ENCODE peak calls at places on chromosomes 5 and 9, in four cellular contexts. K, D, Q and C are unnamed samples. For H3K4me1, the result is how much of the 10 kb centered on the place peaks cover.

GRCh38 chr5:110463116-110463515 is 263.4 kb downstream of the TMEM232 start:
- DNase-seq in D (no peak), K (no peak), Q (no peak), C (no peak)

GRCh38 chr5:146825033-146825432 is 53.5 kb downstream of the PPP2R2B start:
- DNase-seq in D (no peak), K (no peak), Q (no peak), C (peak)

GRCh38 chr5:154603485-154603884 is 125.5 kb upstream of the HAND1 start:
- DNase-seq in D (no peak), K (no peak), Q (no peak), C (no peak)

GRCh38 chr5:175195698-175196656 is 248.0 kb downstream of the DRD1 start:
- DNase-seq in K (no peak), D (peak), Q (peak), C (no peak)

GRCh38 chr9:127568618-127568970 is 43.5 kb upstream of the STXBP1 start:
- DNase-seq in K (no peak), D (no peak), Q (no peak), C (no peak)

GRCh38 chr5:77423022-77423750 is 68.9 kb downstream of the WDR41 start:
- DNase-seq in K (no peak), Q (no peak), D (no peak), C (no peak)

GRCh38 chr5:155954739-155955445 is 372.1 kb upstream of the SGCD start:
- DNase-seq in K (no peak), D (no peak), Q (no peak), C (no peak)

GRCh38 chr9:97830884-97831829 is 21.9 kb upstream of the FOXE1 start:
- DNase-seq in K (no peak), D (no peak), Q (no peak), C (peak)

GRCh38 chr5:38431242-38431853 is 125.1 kb downstream of the LIFR start:
- DNase-seq in D (no peak), K (no peak), Q (no peak), C (no peak)

GRCh38 chr5:116650544-116650943 is 75.9 kb upstream of the SEMA6A start:
- DNase-seq in D (no peak), K (no peak), Q (no peak), C (no peak)

GRCh38 chr5:55694152-55694830 is 17.8 kb downstream of the SLC38A9 start:
- DNase-seq in K (no peak), Q (no peak), D (peak), C (no peak)

GRCh38 chr9:36141288-36141687 is 4.8 kb downstream of the GLIPR2 start:
- DNase-seq in D (no peak), Q (no peak), K (no peak), C (no peak)

GRCh38 chr5:177981296-177982071 is 14.6 kb downstream of the PROP1 start:
- DNase-seq in K (no peak), D (no peak), Q (no peak), C (no peak)

GRCh38 chr9:2730971-2731370 is 13.7 kb downstream of the KCNV2 start:
- DNase-seq in Q (no peak), K (no peak), D (no peak), C (no peak)

GRCh38 chr9:89975586-89975985 is 370.8 kb downstream of the GADD45G start:
- DNase-seq in Q (no peak), K (no peak), D (no peak), C (no peak)

GRCh38 chr5:72208324-72208723 is 101.0 kb downstream of the MAP1B start:
- DNase-seq in D (no peak), K (no peak), Q (no peak), C (no peak)

GRCh38 chr5:6504677-6505414 is 56.2 kb downstream of the UBE2QL1 start:
- DNase-seq in K (no peak), D (no peak), Q (no peak), C (no peak)

GRCh38 chr9:123300554-123300953 is 32.2 kb upstream of the STRBP start:
- DNase-seq in D (no peak), K (no peak), Q (no peak), C (no peak)

GRCh38 chr5:139667001-139667729 is 19.0 kb downstream of the CXXC5 start:
- DNase-seq in Q (no peak), K (peak), D (no peak), C (no peak)

GRCh38 chr5:176639981-176640380 is 7.3 kb upstream of the TSPAN17 start:
- DNase-seq in Q (no peak), K (peak), D (no peak), C (peak)

GRCh38 chr5:167820266-167820988 is 471.0 kb upstream of the WWC1 start:
- DNase-seq in D (no peak), K (no peak), Q (no peak), C (no peak)

GRCh38 chr9:73230257-73230656 is 78.6 kb downstream of the ANXA1 start:
- DNase-seq in K (no peak), D (no peak), Q (no peak), C (no peak)

GRCh38 chr9:5062631-5063030 is 77.6 kb downstream of the JAK2 start:
- DNase-seq in D (no peak), Q (no peak), K (no peak), C (no peak)

GRCh38 chr9:127221695-127222094 is 42.9 kb upstream of the GARNL3 start:
- DNase-seq in D (no peak), Q (no peak), K (no peak), C (no peak)

GRCh38 chr9:71857159-71857558 is 53.8 kb downstream of the ABHD17B start:
- DNase-seq in D (no peak), Q (no peak), K (no peak), C (no peak)
- H3K27ac ChIP-seq in D (no peak), Q (no peak), K (no peak), C (no peak)

GRCh38 chr5:179798144-179798770 is 4.5 kb downstream of the LTC4S start:
- DNase-seq in K (no peak), D (no peak), Q (no peak), C (no peak)
- TF ChIP-seq POLR2A in K (no peak), D (no peak), Q (no peak), C (no peak)

DNA sequence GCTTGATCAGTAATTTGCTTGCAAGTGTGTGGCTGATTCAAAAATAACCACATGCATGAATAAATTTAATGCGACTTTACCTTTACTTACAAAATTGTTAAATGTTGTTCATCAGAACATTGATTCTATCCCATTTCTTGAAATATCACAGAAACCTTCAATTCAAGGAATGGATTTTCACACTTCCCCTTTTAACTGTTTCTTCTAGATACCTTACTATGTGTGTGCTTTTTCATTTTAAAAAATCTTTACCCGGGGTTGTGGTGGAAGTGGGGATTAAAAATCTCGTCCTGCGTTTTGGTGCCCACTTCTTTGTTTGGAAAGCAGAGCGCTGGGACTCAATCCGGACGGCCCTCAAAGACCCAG is 5.8 kb upstream of the MEF2C start:
- DNase-seq in Q (no peak), K (no peak), D (no peak), C (no peak)
- H3K4me1 ChIP-seq in Q (under half), K (under half), D (under half), C (under half)

GRCh38 chr9:125549465-125550215 is 157.4 kb downstream of the MAPKAP1 start:
- DNase-seq in D (no peak), Q (no peak), K (peak), C (peak)
- H3K27ac ChIP-seq in D (no peak), Q (no peak), K (no peak), C (peak)

GRCh38 chr9:32422237-32422806 is 37.9 kb downstream of the ACO1 start:
- DNase-seq in K (no peak), D (no peak), Q (no peak), C (no peak)

GRCh38 chr9:32423371-32423770 is 38.9 kb downstream of the ACO1 start:
- DNase-seq in K (no peak), Q (no peak), D (no peak), C (no peak)

GRCh38 chr9:32427111-32427873 is 42.8 kb downstream of the ACO1 start:
- DNase-seq in D (no peak), Q (no peak), K (peak), C (no peak)

GRCh38 chr9:32424616-32425015 is 40.2 kb downstream of the ACO1 start:
- DNase-seq in K (no peak), Q (no peak), D (no peak), C (no peak)

DNA sequence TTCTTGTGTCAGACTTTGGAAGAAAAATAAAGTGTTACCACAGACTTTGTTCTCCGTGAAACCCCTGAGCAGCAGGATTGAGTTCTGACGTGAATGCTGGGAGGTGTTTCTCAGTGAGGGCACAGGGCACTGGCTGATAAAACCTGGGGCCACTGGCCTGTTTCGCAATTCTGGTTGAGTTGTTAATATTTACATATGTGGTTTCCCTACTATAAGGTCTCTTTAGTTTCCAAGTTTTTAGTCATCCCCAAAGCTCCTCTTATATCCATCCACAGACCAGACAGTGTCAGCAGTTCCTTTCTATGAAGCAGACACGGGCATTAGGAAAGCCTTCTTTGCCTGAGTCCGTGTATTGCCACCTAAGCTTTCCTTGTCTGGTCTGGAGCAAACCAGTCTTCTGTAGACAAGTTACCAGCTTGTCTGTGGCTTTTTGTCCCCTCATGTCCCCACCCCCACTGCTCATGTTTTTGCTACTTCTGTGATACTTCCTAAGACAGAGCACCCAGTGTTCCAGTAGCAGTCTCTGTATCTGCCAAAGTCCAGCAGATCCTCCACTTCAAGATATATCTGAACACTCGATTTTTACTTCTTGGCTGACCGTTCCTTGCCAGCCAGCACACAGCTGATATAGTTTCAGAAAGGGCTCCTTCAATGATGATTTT is 42.0 kb downstream of the ACO1 start:
- DNase-seq in D (no peak), Q (no peak), K (peak), C (no peak)
- TF ChIP-seq POLR2A in D (no peak), Q (no peak), K (no peak), C (no peak)

GRCh38 chr5:76406014-76406413 is 2.9 kb downstream of the IQGAP2 start:
- DNase-seq in D (no peak), K (no peak), Q (no peak), C (no peak)

GRCh38 chr5:76403713-76403962 is 553 bp downstream of the IQGAP2 start:
- DNase-seq in K (no peak), D (no peak), Q (peak), C (peak)

GRCh38 chr5:76402880-76403712 is at the start of gene IQGAP2:
- DNase-seq in Q (peak), K (peak), D (peak), C (peak)

GRCh38 chr5:76403963-76404693 is 1.0 kb downstream of the IQGAP2 start:
- DNase-seq in K (peak), D (no peak), Q (peak), C (peak)

GRCh38 chr5:76404694-76405306 is 1.7 kb downstream of the IQGAP2 start:
- DNase-seq in Q (no peak), D (no peak), K (no peak), C (no peak)
- H3K4me1 ChIP-seq in Q (under half), D (under half), K (under half), C (under half)

DNA sequence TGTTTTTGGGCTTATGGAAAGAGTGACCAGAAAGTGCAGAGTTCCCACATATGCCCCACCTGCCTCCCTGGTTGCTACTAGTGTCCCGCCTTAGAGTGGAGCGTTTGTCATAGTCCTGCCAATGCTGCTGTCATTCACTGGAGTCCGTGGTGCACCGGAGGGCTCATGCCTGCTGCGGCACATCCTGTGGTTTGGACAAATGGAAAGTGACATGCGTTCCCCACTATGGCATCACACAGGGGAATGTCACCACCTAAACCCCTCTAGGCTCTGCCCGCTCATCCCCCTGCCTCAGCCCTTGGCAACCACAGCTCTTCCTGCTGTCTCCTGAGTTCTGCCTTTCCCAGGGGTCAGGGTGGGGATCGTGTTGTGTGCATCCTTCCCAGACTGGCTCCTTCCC is 29.2 kb downstream of the IRX4 start:
- DNase-seq in D (no peak), Q (no peak), K (no peak), C (no peak)
- H3K27ac ChIP-seq in D (no peak), Q (no peak), K (no peak), C (no peak)

GRCh38 chr5:69189162-69190086 is at the start of gene CENPH:
- DNase-seq in K (peak), Q (peak), D (peak), C (peak)
- TF ChIP-seq POLR2A in K (no peak), Q (peak), D (peak), C (no peak)